ENCODE peak calls at places on chromosomes 1 and 21, in ten cellular contexts. One of them, this sample, is unnamed.

GRCh38 chr1:107829083-107829771 is 135.8 kb downstream of the VAV3 start:
- DNase-seq in lower leg skin: no peak
- DNase-seq in GM20000: no peak
- DNase-seq in Caco-2: no peak
- DNase-seq in bronchial epithelial cell: no peak
- DNase-seq in suprapubic skin: no peak
- DNase-seq in RWPE1: no peak
- DNase-seq in Calu3: no peak
- DNase-seq in hepatocyte: no peak
- DNase-seq in dorsolateral prefrontal cortex: no peak
- DNase-seq in this sample: no peak

GRCh38 chr1:59008599-59009347 is 224.9 kb upstream of the JUN start:
- DNase-seq in lower leg skin: no peak
- DNase-seq in GM20000: no peak
- DNase-seq in Caco-2: no peak
- DNase-seq in bronchial epithelial cell: no peak
- DNase-seq in suprapubic skin: no peak
- DNase-seq in RWPE1: no peak
- DNase-seq in Calu3: no peak
- DNase-seq in hepatocyte: no peak
- DNase-seq in dorsolateral prefrontal cortex: no peak
- DNase-seq in this sample: no peak

GRCh38 chr1:229025576-229025975 is 245.3 kb upstream of the RAB4A start:
- DNase-seq in lower leg skin: no peak
- DNase-seq in GM20000: no peak
- DNase-seq in Caco-2: no peak
- DNase-seq in bronchial epithelial cell: no peak
- DNase-seq in suprapubic skin: no peak
- DNase-seq in RWPE1: no peak
- DNase-seq in Calu3: no peak
- DNase-seq in hepatocyte: no peak
- DNase-seq in dorsolateral prefrontal cortex: no peak
- DNase-seq in this sample: no peak

GRCh38 chr1:177311111-177311510 is 140.4 kb downstream of the BRINP2 start:
- DNase-seq in lower leg skin: no peak
- DNase-seq in GM20000: no peak
- DNase-seq in Caco-2: no peak
- DNase-seq in bronchial epithelial cell: no peak
- DNase-seq in suprapubic skin: no peak
- DNase-seq in RWPE1: no peak
- DNase-seq in Calu3: no peak
- DNase-seq in hepatocyte: no peak
- DNase-seq in dorsolateral prefrontal cortex: no peak
- DNase-seq in this sample: no peak

GRCh38 chr1:210367561-210367960 is 38.9 kb downstream of the HHAT start:
- DNase-seq in lower leg skin: no peak
- DNase-seq in GM20000: no peak
- DNase-seq in Caco-2: peak
- DNase-seq in bronchial epithelial cell: no peak
- DNase-seq in suprapubic skin: no peak
- DNase-seq in RWPE1: no peak
- DNase-seq in Calu3: no peak
- DNase-seq in hepatocyte: no peak
- DNase-seq in dorsolateral prefrontal cortex: no peak
- DNase-seq in this sample: no peak

GRCh38 chr1:109625176-109625575 is 5.5 kb downstream of the AMPD2 start:
- DNase-seq in lower leg skin: no peak
- DNase-seq in GM20000: no peak
- DNase-seq in Caco-2: no peak
- DNase-seq in bronchial epithelial cell: no peak
- DNase-seq in suprapubic skin: no peak
- DNase-seq in RWPE1: no peak
- DNase-seq in Calu3: no peak
- DNase-seq in hepatocyte: no peak
- DNase-seq in dorsolateral prefrontal cortex: no peak
- DNase-seq in this sample: no peak

GRCh38 chr1:96236156-96236739 is 485.3 kb upstream of the PTBP2 start:
- DNase-seq in lower leg skin: peak
- DNase-seq in GM20000: peak
- DNase-seq in Caco-2: peak
- DNase-seq in bronchial epithelial cell: peak
- DNase-seq in suprapubic skin: no peak
- DNase-seq in RWPE1: peak
- DNase-seq in Calu3: peak
- DNase-seq in hepatocyte: peak
- DNase-seq in dorsolateral prefrontal cortex: no peak
- DNase-seq in this sample: no peak

GRCh38 chr1:214439352-214440119 is 111.9 kb downstream of the PTPN14 start:
- DNase-seq in lower leg skin: peak
- DNase-seq in GM20000: peak
- DNase-seq in Caco-2: peak
- DNase-seq in bronchial epithelial cell: peak
- DNase-seq in suprapubic skin: no peak
- DNase-seq in RWPE1: peak
- DNase-seq in Calu3: peak
- DNase-seq in hepatocyte: peak
- DNase-seq in dorsolateral prefrontal cortex: no peak
- DNase-seq in this sample: no peak

GRCh38 chr1:16905112-16905855 is 9.5 kb downstream of the RNU1-2 start:
- DNase-seq in lower leg skin: no peak
- DNase-seq in GM20000: peak
- DNase-seq in Caco-2: peak
- DNase-seq in bronchial epithelial cell: peak
- DNase-seq in suprapubic skin: peak
- DNase-seq in RWPE1: peak
- DNase-seq in Calu3: no peak
- DNase-seq in hepatocyte: peak
- DNase-seq in dorsolateral prefrontal cortex: no peak
- DNase-seq in this sample: peak

GRCh38 chr1:16903054-16903453 is 7.3 kb downstream of the RNU1-2 start:
- DNase-seq in lower leg skin: no peak
- DNase-seq in GM20000: no peak
- DNase-seq in Caco-2: no peak
- DNase-seq in bronchial epithelial cell: peak
- DNase-seq in suprapubic skin: peak
- DNase-seq in RWPE1: no peak
- DNase-seq in Calu3: no peak
- DNase-seq in hepatocyte: peak
- DNase-seq in dorsolateral prefrontal cortex: no peak
- DNase-seq in this sample: no peak

GRCh38 chr1:16903458-16903796 is 7.6 kb downstream of the RNU1-2 start:
- DNase-seq in lower leg skin: no peak
- DNase-seq in GM20000: no peak
- DNase-seq in Caco-2: no peak
- DNase-seq in bronchial epithelial cell: no peak
- DNase-seq in suprapubic skin: no peak
- DNase-seq in RWPE1: no peak
- DNase-seq in Calu3: no peak
- DNase-seq in hepatocyte: no peak
- DNase-seq in dorsolateral prefrontal cortex: no peak
- DNase-seq in this sample: no peak

GRCh38 chr1:16904560-16905111 is 8.9 kb downstream of the RNU1-2 start:
- DNase-seq in lower leg skin: peak
- DNase-seq in GM20000: peak
- DNase-seq in Caco-2: peak
- DNase-seq in bronchial epithelial cell: peak
- DNase-seq in suprapubic skin: peak
- DNase-seq in RWPE1: peak
- DNase-seq in Calu3: peak
- DNase-seq in hepatocyte: peak
- DNase-seq in dorsolateral prefrontal cortex: peak
- DNase-seq in this sample: peak

DNA sequence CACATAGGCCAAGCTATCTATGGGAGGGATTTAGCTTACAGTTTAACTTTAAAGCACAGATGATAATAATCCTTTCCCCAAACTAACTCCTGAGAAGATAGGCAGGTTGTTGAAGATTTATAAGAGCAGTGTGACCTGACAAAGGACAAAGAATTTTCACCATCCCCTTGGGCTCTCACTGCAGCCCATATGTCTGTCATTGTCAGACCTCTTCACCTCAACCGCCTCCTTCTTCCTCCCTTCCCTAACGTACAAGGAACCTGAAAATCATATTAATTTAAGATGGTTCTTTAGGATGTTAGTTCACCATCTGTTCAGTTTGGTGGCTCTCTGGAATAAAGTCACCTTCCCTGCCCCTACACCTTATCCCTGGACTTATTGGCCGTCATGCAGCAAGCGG is 5.0 kb downstream of the RNU1-2 start:
- DNase-seq in lower leg skin: no peak
- DNase-seq in GM20000: no peak
- DNase-seq in Caco-2: peak
- DNase-seq in bronchial epithelial cell: no peak
- DNase-seq in suprapubic skin: no peak
- DNase-seq in RWPE1: no peak
- DNase-seq in Calu3: no peak
- DNase-seq in hepatocyte: no peak
- DNase-seq in dorsolateral prefrontal cortex: no peak
- DNase-seq in this sample: no peak
- TF ChIP-seq CTCF in lower leg skin: no peak
- TF ChIP-seq CTCF in GM20000: no peak
- TF ChIP-seq CTCF in Caco-2: no peak
- TF ChIP-seq CTCF in bronchial epithelial cell: peak
- TF ChIP-seq CTCF in suprapubic skin: no peak
- TF ChIP-seq CTCF in RWPE1: no peak
- TF ChIP-seq CTCF in Calu3: no peak
- TF ChIP-seq CTCF in hepatocyte: no peak
- TF ChIP-seq CTCF in dorsolateral prefrontal cortex: no peak
- TF ChIP-seq CTCF in this sample: peak

GRCh38 chr21:28781602-28782274 is 210.9 kb downstream of the LTN1 start:
- DNase-seq in lower leg skin: no peak
- DNase-seq in GM20000: peak
- DNase-seq in Caco-2: peak
- DNase-seq in bronchial epithelial cell: peak
- DNase-seq in suprapubic skin: no peak
- DNase-seq in RWPE1: peak
- DNase-seq in Calu3: no peak
- DNase-seq in hepatocyte: peak
- DNase-seq in dorsolateral prefrontal cortex: no peak
- DNase-seq in this sample: no peak
- TF ChIP-seq CTCF in lower leg skin: no peak
- TF ChIP-seq CTCF in GM20000: no peak
- TF ChIP-seq CTCF in Caco-2: peak
- TF ChIP-seq CTCF in bronchial epithelial cell: peak
- TF ChIP-seq CTCF in suprapubic skin: no peak
- TF ChIP-seq CTCF in RWPE1: peak
- TF ChIP-seq CTCF in Calu3: peak
- TF ChIP-seq CTCF in hepatocyte: peak
- TF ChIP-seq CTCF in dorsolateral prefrontal cortex: no peak
- TF ChIP-seq CTCF in this sample: peak

GRCh38 chr1:231374394-231374793 is 36.3 kb downstream of the SPRTN start:
- DNase-seq in lower leg skin: no peak
- DNase-seq in GM20000: no peak
- DNase-seq in Caco-2: no peak
- DNase-seq in bronchial epithelial cell: no peak
- DNase-seq in suprapubic skin: no peak
- DNase-seq in RWPE1: no peak
- DNase-seq in Calu3: no peak
- DNase-seq in hepatocyte: no peak
- DNase-seq in dorsolateral prefrontal cortex: no peak
- DNase-seq in this sample: no peak

GRCh38 chr1:231372501-231372900 is 34.4 kb downstream of the SPRTN start:
- DNase-seq in lower leg skin: no peak
- DNase-seq in GM20000: no peak
- DNase-seq in Caco-2: no peak
- DNase-seq in bronchial epithelial cell: no peak
- DNase-seq in suprapubic skin: no peak
- DNase-seq in RWPE1: no peak
- DNase-seq in Calu3: no peak
- DNase-seq in hepatocyte: no peak
- DNase-seq in dorsolateral prefrontal cortex: no peak
- DNase-seq in this sample: no peak

GRCh38 chr1:231363624-231364023 is 25.5 kb downstream of the SPRTN start:
- DNase-seq in lower leg skin: no peak
- DNase-seq in GM20000: no peak
- DNase-seq in Caco-2: no peak
- DNase-seq in bronchial epithelial cell: no peak
- DNase-seq in suprapubic skin: no peak
- DNase-seq in RWPE1: no peak
- DNase-seq in Calu3: no peak
- DNase-seq in hepatocyte: no peak
- DNase-seq in dorsolateral prefrontal cortex: no peak
- DNase-seq in this sample: no peak

DNA sequence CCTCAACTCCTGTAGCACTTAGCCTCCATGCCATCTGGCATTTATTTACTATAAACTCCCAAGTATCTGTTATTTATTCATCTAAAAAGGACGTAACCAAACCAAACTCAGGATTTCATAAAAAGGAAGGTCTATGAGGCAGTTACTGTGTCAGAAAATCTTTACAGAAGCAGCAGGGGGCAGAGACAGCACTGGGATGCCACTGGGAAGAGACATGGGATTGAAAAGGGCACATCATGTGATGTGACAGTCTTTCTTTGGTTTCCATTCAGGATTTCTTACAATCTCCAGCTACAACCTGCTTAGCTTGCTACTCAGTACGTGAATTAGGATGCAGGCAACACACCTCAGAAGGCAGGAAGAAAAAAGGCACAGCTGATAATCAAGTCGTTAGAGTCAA is 31.2 kb downstream of the SPRTN start:
- DNase-seq in lower leg skin: no peak
- DNase-seq in GM20000: no peak
- DNase-seq in Caco-2: peak
- DNase-seq in bronchial epithelial cell: no peak
- DNase-seq in suprapubic skin: no peak
- DNase-seq in RWPE1: no peak
- DNase-seq in Calu3: no peak
- DNase-seq in hepatocyte: no peak
- DNase-seq in dorsolateral prefrontal cortex: no peak
- DNase-seq in this sample: no peak
- TF ChIP-seq CTCF in lower leg skin: no peak
- TF ChIP-seq CTCF in GM20000: no peak
- TF ChIP-seq CTCF in Caco-2: peak
- TF ChIP-seq CTCF in bronchial epithelial cell: no peak
- TF ChIP-seq CTCF in suprapubic skin: no peak
- TF ChIP-seq CTCF in RWPE1: no peak
- TF ChIP-seq CTCF in Calu3: no peak
- TF ChIP-seq CTCF in hepatocyte: no peak
- TF ChIP-seq CTCF in dorsolateral prefrontal cortex: peak
- TF ChIP-seq CTCF in this sample: no peak

GRCh38 chr1:13826591-13826990 is 126.6 kb downstream of the PRDM2 start:
- DNase-seq in lower leg skin: no peak
- DNase-seq in GM20000: no peak
- DNase-seq in Caco-2: no peak
- DNase-seq in bronchial epithelial cell: no peak
- DNase-seq in suprapubic skin: peak
- DNase-seq in RWPE1: no peak
- DNase-seq in Calu3: no peak
- DNase-seq in hepatocyte: peak
- DNase-seq in dorsolateral prefrontal cortex: no peak
- DNase-seq in this sample: no peak

GRCh38 chr1:13828454-13829151 is 128.6 kb downstream of the PRDM2 start:
- DNase-seq in lower leg skin: no peak
- DNase-seq in GM20000: peak
- DNase-seq in Caco-2: peak
- DNase-seq in bronchial epithelial cell: peak
- DNase-seq in suprapubic skin: peak
- DNase-seq in RWPE1: peak
- DNase-seq in Calu3: peak
- DNase-seq in hepatocyte: peak
- DNase-seq in dorsolateral prefrontal cortex: no peak
- DNase-seq in this sample: no peak

GRCh38 chr1:13830616-13831280 is 130.8 kb downstream of the PRDM2 start:
- DNase-seq in lower leg skin: no peak
- DNase-seq in GM20000: no peak
- DNase-seq in Caco-2: no peak
- DNase-seq in bronchial epithelial cell: no peak
- DNase-seq in suprapubic skin: peak
- DNase-seq in RWPE1: no peak
- DNase-seq in Calu3: no peak
- DNase-seq in hepatocyte: no peak
- DNase-seq in dorsolateral prefrontal cortex: no peak
- DNase-seq in this sample: no peak

GRCh38 chr1:13830170-13830569 is 130.2 kb downstream of the PRDM2 start:
- DNase-seq in lower leg skin: no peak
- DNase-seq in GM20000: no peak
- DNase-seq in Caco-2: no peak
- DNase-seq in bronchial epithelial cell: no peak
- DNase-seq in suprapubic skin: peak
- DNase-seq in RWPE1: no peak
- DNase-seq in Calu3: no peak
- DNase-seq in hepatocyte: no peak
- DNase-seq in dorsolateral prefrontal cortex: no peak
- DNase-seq in this sample: no peak

GRCh38 chr1:13829152-13829769 is 129.3 kb downstream of the PRDM2 start:
- DNase-seq in lower leg skin: no peak
- DNase-seq in GM20000: peak
- DNase-seq in Caco-2: no peak
- DNase-seq in bronchial epithelial cell: peak
- DNase-seq in suprapubic skin: peak
- DNase-seq in RWPE1: no peak
- DNase-seq in Calu3: peak
- DNase-seq in hepatocyte: no peak
- DNase-seq in dorsolateral prefrontal cortex: no peak
- DNase-seq in this sample: no peak
- TF ChIP-seq CTCF in lower leg skin: no peak
- TF ChIP-seq CTCF in GM20000: no peak
- TF ChIP-seq CTCF in Caco-2: peak
- TF ChIP-seq CTCF in bronchial epithelial cell: no peak
- TF ChIP-seq CTCF in suprapubic skin: no peak
- TF ChIP-seq CTCF in RWPE1: peak
- TF ChIP-seq CTCF in Calu3: no peak
- TF ChIP-seq CTCF in hepatocyte: no peak
- TF ChIP-seq CTCF in dorsolateral prefrontal cortex: no peak
- TF ChIP-seq CTCF in this sample: no peak

This sample was measured in CD14-positive monocyte.